ENCODE peak calls at places on chromosomes 11 and 22, in ten cellular contexts. H is AG09319; K is non-pigmented ciliary epithelial cell; F is Peyer's patch; I is B cell; J is left ventricle myocardium superior; C is stimulated activated CD8-positive, alpha-beta memory T cell treated with anti-CD3 and anti-CD28 coated beads, Interleukin-7, amount 100 ng/mL, for 1 hour; V is IMR-90; Y is HEK293T; M is amygdala. B is an unnamed sample.

GRCh38 chr22:50192825-50193204 is 7.1 kb downstream of the TRABD start:
- DNase-seq in H (no peak), K (no peak), F (no peak), I (peak; percentile 77), J (no peak), C (no peak), V (no peak), Y (no peak), M (no peak), B (no peak)

GRCh38 chr11:124474079-124474478 is 28.6 kb upstream of the OR8B8 start:
- DNase-seq in H (no peak), K (no peak), F (no peak), I (no peak), J (no peak), C (no peak), V (no peak), Y (no peak), M (no peak), B (no peak)

GRCh38 chr11:21888814-21889213 is 304.1 kb upstream of the ANO5 start:
- DNase-seq in H (no peak), K (peak; percentile 9), F (no peak), I (no peak), J (no peak), C (no peak), V (no peak), Y (no peak), M (no peak), B (no peak)

GRCh38 chr11:67119577-67120391 is 721 bp downstream of the KDM2A start:
- DNase-seq in H (no peak), K (no peak), F (peak; percentile 56), I (no peak), J (no peak), C (no peak), V (no peak), Y (peak; percentile 25), M (no peak), B (peak; percentile 64)

GRCh38 chr22:40182231-40182835 is 4.6 kb downstream of the TNRC6B start:
- DNase-seq in H (no peak), K (no peak), F (no peak), I (no peak), J (no peak), C (no peak), V (no peak), Y (no peak), M (no peak), B (no peak)

GRCh38 chr11:35050596-35050995 is 88.4 kb upstream of the CD44 start:
- DNase-seq in H (no peak), K (no peak), F (no peak), I (no peak), J (no peak), C (no peak), V (no peak), Y (no peak), M (no peak), B (no peak)

GRCh38 chr11:73277467-73277866 is 5.3 kb downstream of the P2RY6 start:
- DNase-seq in H (no peak), K (no peak), F (no peak), I (no peak), J (no peak), C (no peak), V (no peak), Y (no peak), M (no peak), B (no peak)

GRCh38 chr22:40202225-40202944 is 24.7 kb downstream of the TNRC6B start:
- DNase-seq in H (no peak), K (no peak), F (no peak), I (no peak), J (no peak), C (no peak), V (peak; percentile 51), Y (no peak), M (no peak), B (no peak)